ENCODE peak calls at places on chromosomes 12 and 14, in four cellular contexts. T is T-helper 9 cell; B is activated CD4-positive, alpha-beta T cell treated with anti-CD3 and anti-CD28 coated beads, Interleukin-2, amount 10 ng/mL, durations not matched to agents 7 days and 5 days; U is posterior cingulate gyrus. F is an unnamed sample.

GRCh38 chr12:18747960-18748359 is 10.0 kb downstream of the CAPZA3 start:
- DNase-seq in T (no peak), B (no peak), U (no peak), F (no peak)

GRCh38 chr14:34067587-34067986 is 116.7 kb upstream of the EGLN3 start:
- DNase-seq in T (no peak), B (no peak), U (no peak), F (no peak)

GRCh38 chr14:55370883-55371455 is 40.7 kb downstream of the ATG14 start:
- DNase-seq in T (no peak), B (no peak), U (no peak), F (no peak)

GRCh38 chr14:60310086-60310684 is 61.2 kb downstream of the PPM1A start:
- DNase-seq in T (no peak), B (no peak), U (no peak), F (no peak)

GRCh38 chr14:72433511-72433910 is 460.4 kb downstream of the DPF3 start:
- DNase-seq in T (no peak), B (no peak), U (no peak), F (no peak)

GRCh38 chr14:93980464-93981201 is 4.3 kb upstream of the ASB2 start:
- DNase-seq in T (no peak), B (no peak), U (peak; percentile 69), F (no peak)

GRCh38 chr14:97851438-97851995 is 1054.3 kb downstream of the VRK1 start:
- DNase-seq in T (no peak), B (no peak), U (no peak), F (no peak)

GRCh38 chr14:106318700-106319099 is 792.3 kb downstream of the TMEM121 start:
- DNase-seq in T (peak; percentile 33), B (peak; percentile 57), U (no peak), F (peak; percentile 85)

GRCh38 chr14:55125403-55125802 is 3.6 kb upstream of the LGALS3 start:
- DNase-seq in T (no peak), B (peak; percentile 26), U (no peak), F (no peak)

GRCh38 chr12:102879144-102879763 is 37.8 kb downstream of the PAH start:
- DNase-seq in T (no peak), B (peak; percentile 8), U (peak; percentile 44), F (peak; percentile 5)

GRCh38 chr12:25771062-25771461 is 187.4 kb upstream of the RASSF8 start:
- DNase-seq in T (no peak), B (no peak), U (no peak), F (no peak)

GRCh38 chr12:106120578-106121105 is 18.1 kb downstream of the NUAK1 start:
- DNase-seq in T (no peak), B (no peak), U (no peak), F (no peak)

GRCh38 chr12:115752913-115753726 is 524.4 kb downstream of the MED13L start:
- DNase-seq in T (no peak), B (peak; percentile 7), U (no peak), F (peak; percentile 15)

GRCh38 chr14:77791225-77791600 is 8.7 kb upstream of the ADCK1 start:
- DNase-seq in T (no peak), B (no peak), U (no peak), F (no peak)

GRCh38 chr12:124939428-124940142 is 25.1 kb upstream of the UBC start:
- DNase-seq in T (peak; percentile 82), B (peak; percentile 89), U (peak; percentile 80), F (peak; percentile 89)

GRCh38 chr12:120504587-120504986 is 8.7 kb downstream of the DYNLL1 start:
- DNase-seq in T (no peak), B (no peak), U (no peak), F (no peak)

GRCh38 chr12:131061041-131061806 is 107.5 kb downstream of the ADGRD1 start:
- DNase-seq in T (no peak), B (no peak), U (no peak), F (no peak)

GRCh38 chr14:39766397-39767000 is 334.3 kb upstream of the FBXO33 start:
- DNase-seq in T (no peak), B (no peak), U (no peak), F (no peak)

GRCh38 chr12:64104376-64104775 is 117.7 kb downstream of the KICS2 start:
- DNase-seq in T (no peak), B (no peak), U (no peak), F (no peak)

GRCh38 chr12:121214855-121215745 is 5.2 kb downstream of the P2RX4 start:
- DNase-seq in T (no peak), B (no peak), U (no peak), F (no peak)

GRCh38 chr14:71318097-71318459 is 410.8 kb downstream of the PCNX1 start:
- DNase-seq in T (no peak), B (no peak), U (no peak), F (no peak)

GRCh38 chr14:61953602-61954001 is 191.4 kb downstream of the SNAPC1 start:
- DNase-seq in T (no peak), B (no peak), U (no peak), F (no peak)

GRCh38 chr12:122096591-122097149 is 18.1 kb downstream of the MLXIP start:
- DNase-seq in T (no peak), B (no peak), U (no peak), F (no peak)

GRCh38 chr12:81095470-81096232 is 17.8 kb downstream of the ACSS3 start:
- DNase-seq in T (no peak), B (no peak), U (no peak), F (no peak)

GRCh38 chr14:36664322-36665193 is 2.9 kb downstream of the PAX9 start:
- DNase-seq in T (no peak), B (no peak), U (no peak), F (no peak)

GRCh38 chr12:131896080-131896810 is 1.8 kb downstream of the ULK1 start:
- DNase-seq in T (peak; percentile 48), B (peak; percentile 63), U (peak; percentile 75), F (peak; percentile 58)